ENCODE peak calls at places on chromosomes 4 and X, in five cellular contexts. One of them, this sample, is unnamed.
A peak's percentile ranks its signal among the peaks of the same experiment; 100 is the strongest.

GRCh38 chr4:107183155-107183774 is 147.2 kb upstream of the DKK2 start:
- DNase-seq in RKO: peak; percentile 78
- DNase-seq in stimulated activated CD4-positive, alpha-beta T cell treated with anti-CD3 and anti-CD28 coated beads, Interleukin-2, amount 100 ng/mL, for 24 hours: no peak
- DNase-seq in NCI-H1930: peak; percentile 46
- DNase-seq in stimulated activated naive CD8-positive, alpha-beta T cell treated with anti-CD3 and anti-CD28 coated beads, Interleukin-15, Interleukin-2, amounts not matched to agents 100 U/mL and 50 U/mL, for 24 hours: peak; percentile 2
- DNase-seq in this sample: no peak

GRCh38 chr4:85607624-85608023 is 132.7 kb downstream of the ARHGAP24 start:
- DNase-seq in RKO: no peak
- DNase-seq in stimulated activated CD4-positive, alpha-beta T cell treated with anti-CD3 and anti-CD28 coated beads, Interleukin-2, amount 100 ng/mL, for 24 hours: no peak
- DNase-seq in NCI-H1930: no peak
- DNase-seq in stimulated activated naive CD8-positive, alpha-beta T cell treated with anti-CD3 and anti-CD28 coated beads, Interleukin-15, Interleukin-2, amounts not matched to agents 100 U/mL and 50 U/mL, for 24 hours: peak; percentile 7
- DNase-seq in this sample: peak; percentile 47

GRCh38 chr4:41718907-41719306 is 29.6 kb downstream of the PHOX2B start:
- DNase-seq in RKO: peak; percentile 5
- DNase-seq in stimulated activated CD4-positive, alpha-beta T cell treated with anti-CD3 and anti-CD28 coated beads, Interleukin-2, amount 100 ng/mL, for 24 hours: no peak
- DNase-seq in NCI-H1930: no peak
- DNase-seq in stimulated activated naive CD8-positive, alpha-beta T cell treated with anti-CD3 and anti-CD28 coated beads, Interleukin-15, Interleukin-2, amounts not matched to agents 100 U/mL and 50 U/mL, for 24 hours: no peak
- DNase-seq in this sample: no peak

GRCh38 chrX:69216911-69217310 is 51.7 kb upstream of the PJA1 start:
- DNase-seq in RKO: no peak
- DNase-seq in stimulated activated CD4-positive, alpha-beta T cell treated with anti-CD3 and anti-CD28 coated beads, Interleukin-2, amount 100 ng/mL, for 24 hours: no peak
- DNase-seq in NCI-H1930: no peak
- DNase-seq in stimulated activated naive CD8-positive, alpha-beta T cell treated with anti-CD3 and anti-CD28 coated beads, Interleukin-15, Interleukin-2, amounts not matched to agents 100 U/mL and 50 U/mL, for 24 hours: no peak
- DNase-seq in this sample: no peak

GRCh38 chr4:31360786-31361185 is 640.6 kb downstream of the PCDH7 start:
- DNase-seq in RKO: no peak
- DNase-seq in stimulated activated CD4-positive, alpha-beta T cell treated with anti-CD3 and anti-CD28 coated beads, Interleukin-2, amount 100 ng/mL, for 24 hours: no peak
- DNase-seq in NCI-H1930: no peak
- DNase-seq in stimulated activated naive CD8-positive, alpha-beta T cell treated with anti-CD3 and anti-CD28 coated beads, Interleukin-15, Interleukin-2, amounts not matched to agents 100 U/mL and 50 U/mL, for 24 hours: no peak
- DNase-seq in this sample: no peak

GRCh38 chr4:148154769-148155168 is 287.4 kb downstream of the NR3C2 start:
- DNase-seq in RKO: no peak
- DNase-seq in stimulated activated CD4-positive, alpha-beta T cell treated with anti-CD3 and anti-CD28 coated beads, Interleukin-2, amount 100 ng/mL, for 24 hours: no peak
- DNase-seq in NCI-H1930: no peak
- DNase-seq in stimulated activated naive CD8-positive, alpha-beta T cell treated with anti-CD3 and anti-CD28 coated beads, Interleukin-15, Interleukin-2, amounts not matched to agents 100 U/mL and 50 U/mL, for 24 hours: no peak
- DNase-seq in this sample: no peak

GRCh38 chr4:109067509-109068205 is 234.8 kb downstream of the COL25A1 start:
- DNase-seq in RKO: no peak
- DNase-seq in stimulated activated CD4-positive, alpha-beta T cell treated with anti-CD3 and anti-CD28 coated beads, Interleukin-2, amount 100 ng/mL, for 24 hours: no peak
- DNase-seq in NCI-H1930: no peak
- DNase-seq in stimulated activated naive CD8-positive, alpha-beta T cell treated with anti-CD3 and anti-CD28 coated beads, Interleukin-15, Interleukin-2, amounts not matched to agents 100 U/mL and 50 U/mL, for 24 hours: no peak
- DNase-seq in this sample: no peak

GRCh38 chrX:135345328-135345645 is 36.0 kb downstream of the ETDC start:
- DNase-seq in RKO: peak; percentile 40
- DNase-seq in stimulated activated CD4-positive, alpha-beta T cell treated with anti-CD3 and anti-CD28 coated beads, Interleukin-2, amount 100 ng/mL, for 24 hours: no peak
- DNase-seq in NCI-H1930: no peak
- DNase-seq in stimulated activated naive CD8-positive, alpha-beta T cell treated with anti-CD3 and anti-CD28 coated beads, Interleukin-15, Interleukin-2, amounts not matched to agents 100 U/mL and 50 U/mL, for 24 hours: peak; percentile 2
- DNase-seq in this sample: peak; percentile 38

GRCh38 chr4:179095585-179096228 is 1653.5 kb upstream of the AGA start:
- DNase-seq in RKO: peak; percentile 42
- DNase-seq in stimulated activated CD4-positive, alpha-beta T cell treated with anti-CD3 and anti-CD28 coated beads, Interleukin-2, amount 100 ng/mL, for 24 hours: peak; percentile 0
- DNase-seq in NCI-H1930: no peak
- DNase-seq in stimulated activated naive CD8-positive, alpha-beta T cell treated with anti-CD3 and anti-CD28 coated beads, Interleukin-15, Interleukin-2, amounts not matched to agents 100 U/mL and 50 U/mL, for 24 hours: no peak
- DNase-seq in this sample: no peak

GRCh38 chr4:137531951-137532868 is at the start of gene PCDH18:
- DNase-seq in RKO: peak; percentile 81
- DNase-seq in stimulated activated CD4-positive, alpha-beta T cell treated with anti-CD3 and anti-CD28 coated beads, Interleukin-2, amount 100 ng/mL, for 24 hours: peak; percentile 14
- DNase-seq in NCI-H1930: no peak
- DNase-seq in stimulated activated naive CD8-positive, alpha-beta T cell treated with anti-CD3 and anti-CD28 coated beads, Interleukin-15, Interleukin-2, amounts not matched to agents 100 U/mL and 50 U/mL, for 24 hours: no peak
- DNase-seq in this sample: peak; percentile 74

GRCh38 chr4:41120297-41121217 is 93.8 kb downstream of the APBB2 start:
- DNase-seq in RKO: no peak
- DNase-seq in stimulated activated CD4-positive, alpha-beta T cell treated with anti-CD3 and anti-CD28 coated beads, Interleukin-2, amount 100 ng/mL, for 24 hours: no peak
- DNase-seq in NCI-H1930: no peak
- DNase-seq in stimulated activated naive CD8-positive, alpha-beta T cell treated with anti-CD3 and anti-CD28 coated beads, Interleukin-15, Interleukin-2, amounts not matched to agents 100 U/mL and 50 U/mL, for 24 hours: no peak
- DNase-seq in this sample: peak; percentile 45

GRCh38 chrX:13463608-13464007 is 105.8 kb upstream of the EGFL6 start:
- DNase-seq in RKO: peak; percentile 57
- DNase-seq in stimulated activated CD4-positive, alpha-beta T cell treated with anti-CD3 and anti-CD28 coated beads, Interleukin-2, amount 100 ng/mL, for 24 hours: no peak
- DNase-seq in NCI-H1930: no peak
- DNase-seq in stimulated activated naive CD8-positive, alpha-beta T cell treated with anti-CD3 and anti-CD28 coated beads, Interleukin-15, Interleukin-2, amounts not matched to agents 100 U/mL and 50 U/mL, for 24 hours: no peak
- DNase-seq in this sample: peak; percentile 49

GRCh38 chrX:16665089-16665488 is 15.1 kb downstream of the S100G start:
- DNase-seq in RKO: peak; percentile 32
- DNase-seq in stimulated activated CD4-positive, alpha-beta T cell treated with anti-CD3 and anti-CD28 coated beads, Interleukin-2, amount 100 ng/mL, for 24 hours: no peak
- DNase-seq in NCI-H1930: no peak
- DNase-seq in stimulated activated naive CD8-positive, alpha-beta T cell treated with anti-CD3 and anti-CD28 coated beads, Interleukin-15, Interleukin-2, amounts not matched to agents 100 U/mL and 50 U/mL, for 24 hours: no peak
- DNase-seq in this sample: no peak

This sample was measured in transverse colon.